ENCODE peak calls at places on chromosomes 16 and 17, in eight cellular contexts. N is adrenal gland, M is testis, O is esophagus squamous epithelium, U is transverse colon, V is breast epithelium, S is body of pancreas, H is ovary. J is an unnamed sample.

GRCh38 chr17:83109793-83110645 is 30.6 kb downstream of the METRNL start:
- DNase-seq in N (peak; percentile 95), M (peak; percentile 91), O (peak; percentile 47), U (peak; percentile 87), V (peak; percentile 96), S (peak; percentile 86), H (peak; percentile 77), J (no peak)

GRCh38 chr16:74199842-74200124 is 96.8 kb upstream of the PSMD7 start:
- DNase-seq in N (no peak), M (no peak), O (no peak), U (no peak), V (no peak), S (peak; percentile 13), H (no peak), J (peak; percentile 61)

GRCh38 chr17:31596382-31597323 is 205.2 kb downstream of the RAB11FIP4 start:
- DNase-seq in N (peak; percentile 76), M (peak; percentile 19), O (no peak), U (peak; percentile 50), V (peak; percentile 58), S (peak; percentile 26), H (peak; percentile 42), J (peak; percentile 62)

GRCh38 chr16:12601290-12601900 is 202.3 kb downstream of the CPPED1 start:
- DNase-seq in N (no peak), M (no peak), O (no peak), U (no peak), V (no peak), S (no peak), H (no peak), J (no peak)

GRCh38 chr17:1362065-1362848 is 37.8 kb downstream of the YWHAE start:
- DNase-seq in N (no peak), M (peak; percentile 62), O (no peak), U (no peak), V (no peak), S (no peak), H (no peak), J (no peak)

GRCh38 chr17:72569193-72569946 is 448.6 kb downstream of the SOX9 start:
- DNase-seq in N (no peak), M (peak; percentile 32), O (no peak), U (peak; percentile 52), V (no peak), S (peak; percentile 36), H (no peak), J (no peak)

GRCh38 chr16:25035494-25036405 is 20.6 kb upstream of the ARHGAP17 start:
- DNase-seq in N (no peak), M (no peak), O (no peak), U (no peak), V (no peak), S (no peak), H (no peak), J (no peak)

GRCh38 chr17:83025636-83026280 is 53.7 kb upstream of the METRNL start:
- DNase-seq in N (no peak), M (peak; percentile 9), O (no peak), U (no peak), V (no peak), S (no peak), H (no peak), J (no peak)

GRCh38 chr16:28880589-28880915 is 2.3 kb downstream of the ATP2A1 start:
- DNase-seq in N (no peak), M (no peak), O (no peak), U (no peak), V (no peak), S (no peak), H (no peak), J (no peak)

GRCh38 chr17:75181608-75182318 is 996 bp downstream of the SUMO2 start:
- DNase-seq in N (peak; percentile 50), M (peak; percentile 53), O (no peak), U (peak; percentile 30), V (no peak), S (no peak), H (peak; percentile 34), J (peak; percentile 69)

GRCh38 chr16:87856796-87857228 is 12.5 kb downstream of the SLC7A5 start:
- DNase-seq in N (no peak), M (no peak), O (no peak), U (no peak), V (no peak), S (no peak), H (no peak), J (no peak)

GRCh38 chr17:78717431-78717980 is 64.6 kb downstream of the CYTH1 start:
- DNase-seq in N (peak; percentile 55), M (peak; percentile 67), O (no peak), U (peak; percentile 25), V (no peak), S (peak; percentile 29), H (peak; percentile 55), J (peak; percentile 70)

GRCh38 chr17:78715000-78715771 is 66.9 kb downstream of the CYTH1 start:
- DNase-seq in N (no peak), M (no peak), O (no peak), U (no peak), V (no peak), S (no peak), H (no peak), J (no peak)

GRCh38 chr17:78715876-78716275 is 66.2 kb downstream of the CYTH1 start:
- DNase-seq in N (no peak), M (no peak), O (no peak), U (no peak), V (no peak), S (no peak), H (no peak), J (no peak)

GRCh38 chr17:78716292-78716691 is 65.8 kb downstream of the CYTH1 start:
- DNase-seq in N (no peak), M (no peak), O (no peak), U (no peak), V (no peak), S (no peak), H (no peak), J (no peak)

GRCh38 chr17:78716814-78717393 is 65.2 kb downstream of the CYTH1 start:
- DNase-seq in N (peak; percentile 88), M (peak; percentile 86), O (no peak), U (peak; percentile 81), V (peak; percentile 69), S (peak; percentile 86), H (peak; percentile 48), J (peak; percentile 95)
- H3K4me3 ChIP-seq in N (peak overlapping the region; percentile 59), M (peak overlapping the region; percentile 50), O (peak overlapping the region; percentile 41), U (peak overlapping the region; percentile 19), V (peak overlapping the region; percentile 69), S (no peak overlapping the region), H (peak overlapping the region; percentile 36), J (peak overlapping the region; percentile 40)

GRCh38 chr16:1919680-1919998 is 1.4 kb upstream of the HS3ST6 start:
- DNase-seq in N (no peak), M (no peak), O (no peak), U (no peak), V (no peak), S (no peak), H (no peak), J (no peak)

GRCh38 chr16:1918312-1918889 is at the start of gene HS3ST6:
- DNase-seq in N (no peak), M (no peak), O (no peak), U (no peak), V (no peak), S (no peak), H (no peak), J (no peak)

GRCh38 chr16:1922357-1922756 is 4.1 kb upstream of the HS3ST6 start:
- DNase-seq in N (no peak), M (no peak), O (no peak), U (no peak), V (no peak), S (no peak), H (no peak), J (no peak)

GRCh38 chr16:1918890-1919679 is 870 bp upstream of the HS3ST6 start:
- DNase-seq in N (no peak), M (no peak), O (no peak), U (no peak), V (no peak), S (no peak), H (no peak), J (no peak)

GRCh38 chr16:1920727-1921155 is 2.5 kb upstream of the HS3ST6 start:
- DNase-seq in N (peak; percentile 41), M (peak; percentile 37), O (no peak), U (peak; percentile 61), V (no peak), S (no peak), H (no peak), J (no peak)
- H3K27me3 ChIP-seq in N (peaks cover 60% of the 10 kb centered on the region), M (no peaks in the 10 kb centered on the region), O (peaks cover 17% of the 10 kb centered on the region), U (peaks cover 81% of the 10 kb centered on the region), V (peaks cover 69% of the 10 kb centered on the region), S (peaks cover 40% of the 10 kb centered on the region), H (no peaks in the 10 kb centered on the region), J (no peaks in the 10 kb centered on the region)

GRCh38 chr16:10886739-10887269 is 9.8 kb downstream of the CIITA start:
- DNase-seq in N (no peak), M (no peak), O (no peak), U (no peak), V (no peak), S (no peak), H (no peak), J (no peak)

GRCh38 chr16:10888320-10888937 is 11.4 kb downstream of the CIITA start:
- DNase-seq in N (no peak), M (no peak), O (no peak), U (no peak), V (no peak), S (no peak), H (no peak), J (no peak)

GRCh38 chr16:10881479-10882030 is 4.6 kb downstream of the CIITA start:
- DNase-seq in N (no peak), M (no peak), O (no peak), U (no peak), V (no peak), S (no peak), H (no peak), J (peak; percentile 11)

GRCh38 chr16:10883004-10883403 is 6.0 kb downstream of the CIITA start:
- DNase-seq in N (no peak), M (no peak), O (no peak), U (no peak), V (no peak), S (no peak), H (no peak), J (no peak)

DNA sequence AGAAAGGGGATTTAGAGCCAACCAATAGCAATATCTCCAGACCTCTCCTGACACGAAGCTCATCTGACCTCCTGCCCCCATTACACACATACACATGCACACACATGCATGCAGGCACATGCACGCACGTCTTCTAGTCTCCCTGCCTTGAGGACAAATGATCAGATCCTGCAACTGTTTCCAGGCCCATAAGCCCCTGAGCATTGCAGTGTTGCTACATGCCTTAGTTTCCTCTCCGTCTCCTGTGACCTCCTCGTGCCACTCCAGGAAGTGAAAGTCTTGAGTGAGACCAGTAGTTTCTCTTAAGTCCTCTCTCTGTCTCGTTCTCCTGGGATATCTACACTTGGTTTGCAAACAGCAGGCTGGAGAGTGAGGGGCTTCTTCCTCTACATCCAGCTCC is 8.2 kb downstream of the CIITA start:
- DNase-seq in N (no peak), M (no peak), O (no peak), U (no peak), V (no peak), S (no peak), H (no peak), J (no peak)
- TF ChIP-seq POLR2A in N (no peak), M (no peak), O (no peak), U (no peak), V (no peak), S (no peak), H (no peak), J (no peak)

DNA sequence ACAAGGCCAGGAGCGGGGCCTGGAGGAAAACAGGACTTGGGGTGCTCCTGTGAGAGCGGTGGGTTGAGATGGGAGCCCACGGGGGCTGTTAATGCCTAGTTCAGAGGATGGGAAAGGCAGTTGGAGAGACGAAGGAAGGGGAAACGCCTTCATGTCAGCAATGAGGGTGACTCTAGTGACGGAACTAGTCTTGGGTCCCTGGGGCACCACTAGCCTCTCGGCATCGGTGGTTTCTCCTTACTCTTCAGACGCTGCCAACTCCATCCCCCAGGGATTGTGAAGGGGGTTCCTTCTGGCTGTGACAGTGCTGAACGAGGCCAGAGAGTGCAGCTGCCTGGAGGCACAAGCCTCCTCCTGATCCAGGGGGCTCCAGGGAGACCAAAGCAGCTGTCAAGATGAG is 693 bp upstream of the CAMTA2 start:
- DNase-seq in N (no peak), M (no peak), O (no peak), U (no peak), V (no peak), S (no peak), H (no peak), J (no peak)
- H3K4me3 ChIP-seq in N (peak overlapping the region; percentile 93), M (peak overlapping the region; percentile 79), O (peak overlapping the region; percentile 62), U (peak overlapping the region; percentile 91), V (peak overlapping the region; percentile 77), S (peak overlapping the region; percentile 91), H (peak overlapping the region; percentile 51), J (peak overlapping the region; percentile 84)

J was measured in right lobe of liver.